ENCODE peak calls at places on chromosomes 7 and 10, in five cellular contexts. Q, D, P, U and X are unnamed samples.

GRCh38 chr10:80413152-80413996 is 5.0 kb downstream of the PRXL2A start:
- DNase-seq in Q (no peak), D (peak), P (no peak), U (no peak), X (no peak)

GRCh38 chr10:33418309-33418708 is 83.8 kb upstream of the NRP1 start:
- DNase-seq in Q (no peak), D (no peak), P (no peak), U (no peak), X (no peak)

GRCh38 chr10:30073767-30074060 is 14.3 kb upstream of the JCAD start:
- DNase-seq in Q (no peak), D (no peak), P (no peak), U (no peak), X (no peak)

GRCh38 chr10:124035928-124036558 is 57.4 kb downstream of the CHST15 start:
- DNase-seq in Q (peak), D (no peak), P (no peak), U (no peak), X (no peak)

GRCh38 chr10:126565456-126565855 is 105.0 kb downstream of the C10orf90 start:
- DNase-seq in Q (no peak), D (no peak), P (no peak), U (no peak), X (no peak)

GRCh38 chr7:151083071-151083823 is at the start of gene TMUB1:
- DNase-seq in Q (peak), D (peak), P (peak), U (peak), X (peak)

GRCh38 chr10:8017276-8017675 is 37.2 kb upstream of the GATA3 start:
- DNase-seq in Q (no peak), D (peak), P (no peak), U (no peak), X (no peak)

GRCh38 chr7:32957326-32958045 is at the start of gene FKBP9:
- DNase-seq in Q (peak), D (peak), P (no peak), U (peak), X (peak)

GRCh38 chr10:66535418-66535817 is 390.4 kb upstream of the LRRTM3 start:
- DNase-seq in Q (no peak), D (no peak), P (no peak), U (no peak), X (no peak)

GRCh38 chr10:103960103-103960502 is 6.8 kb upstream of the SLK start:
- DNase-seq in Q (no peak), D (no peak), P (no peak), U (no peak), X (no peak)

GRCh38 chr10:115830260-115830970 is 442.6 kb downstream of the GFRA1 start:
- DNase-seq in Q (no peak), D (peak), P (no peak), U (no peak), X (no peak)

GRCh38 chr7:157405914-157406810 is 69.4 kb downstream of the DNAJB6 start:
- DNase-seq in Q (peak), D (no peak), P (no peak), U (no peak), X (no peak)

GRCh38 chr10:127300868-127301321 is 104.5 kb upstream of the INSYN2A start:
- DNase-seq in Q (no peak), D (no peak), P (no peak), U (no peak), X (no peak)

GRCh38 chr7:94311545-94311944 is 83.2 kb upstream of the COL1A2 start:
- DNase-seq in Q (no peak), D (no peak), P (no peak), U (no peak), X (no peak)

GRCh38 chr7:123120286-123120685 is 79.5 kb downstream of the SLC13A1 start:
- DNase-seq in Q (no peak), D (no peak), P (no peak), U (no peak), X (no peak)

GRCh38 chr10:93060887-93061593 is 442 bp downstream of the CYP26C1 start:
- DNase-seq in Q (no peak), D (no peak), P (no peak), U (no peak), X (no peak)

GRCh38 chr7:141462958-141463357 is 88.3 kb upstream of the AGK start:
- DNase-seq in Q (no peak), D (no peak), P (no peak), U (no peak), X (no peak)
- H3K27ac ChIP-seq in Q (no peak), D (no peak), P (no peak), U (no peak), X (peak)

GRCh38 chr7:100093498-100093897 is 4.7 kb downstream of the COPS6 start:
- DNase-seq in Q (no peak), D (no peak), P (no peak), U (no peak), X (no peak)

GRCh38 chr7:100093054-100093453 is 4.3 kb downstream of the COPS6 start:
- DNase-seq in Q (no peak), D (no peak), P (no peak), U (no peak), X (no peak)

GRCh38 chr7:100090527-100091410 is 2.0 kb downstream of the COPS6 start:
- DNase-seq in Q (no peak), D (no peak), P (no peak), U (no peak), X (no peak)

GRCh38 chr7:100089458-100090201 is 861 bp downstream of the COPS6 start:
- DNase-seq in Q (no peak), D (peak), P (no peak), U (no peak), X (no peak)

GRCh38 chr7:100091411-100092181 is 2.8 kb downstream of the COPS6 start:
- DNase-seq in Q (no peak), D (peak), P (no peak), U (no peak), X (no peak)
- H3K27ac ChIP-seq in Q (no peak), D (no peak), P (no peak), U (no peak), X (no peak)

GRCh38 chr10:128928231-128928836 is 538.7 kb upstream of the MGMT start:
- DNase-seq in Q (no peak), D (no peak), P (no peak), U (no peak), X (no peak)
- H3K27ac ChIP-seq in Q (peak), D (no peak), P (no peak), U (no peak), X (no peak)

GRCh38 chr10:73625004-73625883 is 16.0 kb downstream of the MYOZ1 start:
- DNase-seq in Q (peak), D (peak), P (no peak), U (peak), X (no peak)

GRCh38 chr10:73625884-73626753 is 15.2 kb downstream of the MYOZ1 start:
- DNase-seq in Q (peak), D (peak), P (peak), U (peak), X (peak)

GRCh38 chr10:73629165-73629564 is 12.1 kb downstream of the MYOZ1 start:
- DNase-seq in Q (no peak), D (no peak), P (no peak), U (no peak), X (no peak)

GRCh38 chr10:73627300-73627699 is 14.0 kb downstream of the MYOZ1 start:
- DNase-seq in Q (no peak), D (no peak), P (no peak), U (no peak), X (no peak)

DNA sequence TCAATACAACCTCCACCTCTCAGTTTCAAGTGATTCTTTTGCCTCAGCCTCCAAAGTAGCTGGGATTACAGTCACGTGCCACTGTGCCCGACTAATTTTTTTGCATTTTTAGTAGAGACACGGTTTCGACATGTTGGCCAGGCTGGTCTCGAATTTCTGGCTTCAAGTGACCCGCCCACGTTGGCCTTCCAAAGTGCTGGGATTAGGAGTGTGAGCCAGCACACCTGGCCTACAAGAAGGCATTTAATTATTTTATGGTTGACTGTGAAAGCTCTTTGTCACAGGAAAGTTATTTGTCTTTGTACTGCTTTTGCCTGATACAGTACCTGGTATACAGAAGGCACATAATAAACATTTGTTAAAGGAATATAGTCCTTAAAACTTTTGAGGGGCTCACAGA is 12.9 kb downstream of the MYOZ1 start:
- DNase-seq in Q (no peak), D (no peak), P (no peak), U (no peak), X (no peak)
- H3K27ac ChIP-seq in Q (no peak), D (no peak), P (no peak), U (no peak), X (no peak)

DNA sequence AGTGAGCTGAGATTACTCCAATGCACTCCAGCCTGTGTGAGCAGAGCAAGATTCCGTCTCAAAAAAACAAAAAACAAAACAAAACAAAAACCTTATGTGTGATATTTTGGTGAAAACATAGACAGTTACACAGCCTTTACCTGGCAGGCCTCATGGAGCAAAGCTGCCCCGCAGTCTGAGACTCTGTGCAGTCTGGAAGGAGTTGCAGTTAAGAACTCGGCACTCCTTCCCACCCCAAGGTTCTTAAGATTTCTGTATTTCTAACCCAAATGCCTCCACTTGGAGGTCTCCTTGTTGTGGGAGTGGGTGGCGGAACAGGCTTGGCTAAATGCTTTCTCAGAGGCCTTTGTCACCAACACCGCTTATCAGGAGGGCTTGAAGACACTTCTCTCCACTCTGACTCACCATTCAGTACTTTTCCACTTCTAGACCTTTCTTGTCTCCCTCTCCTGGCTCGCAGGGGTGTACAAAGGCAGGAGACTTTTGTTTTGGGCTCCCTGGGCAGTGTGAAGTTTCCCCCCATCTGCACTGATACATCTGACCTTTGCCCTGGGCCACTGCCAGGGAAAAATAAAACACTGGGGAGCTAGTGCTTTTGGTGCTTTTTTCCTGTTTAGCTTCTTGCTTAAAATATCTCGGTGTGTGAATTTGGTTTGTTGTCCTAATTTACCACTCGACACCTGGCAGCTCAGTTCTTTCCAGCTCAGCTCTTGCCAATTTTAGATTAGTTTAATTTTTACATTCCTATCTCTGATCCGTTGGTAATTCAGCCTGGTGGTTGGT is 51.3 kb upstream of the MAGI2 start:
- DNase-seq in Q (no peak), D (peak), P (no peak), U (no peak), X (no peak)
- H3K27ac ChIP-seq in Q (no peak), D (no peak), P (no peak), U (peak), X (no peak)

DNA sequence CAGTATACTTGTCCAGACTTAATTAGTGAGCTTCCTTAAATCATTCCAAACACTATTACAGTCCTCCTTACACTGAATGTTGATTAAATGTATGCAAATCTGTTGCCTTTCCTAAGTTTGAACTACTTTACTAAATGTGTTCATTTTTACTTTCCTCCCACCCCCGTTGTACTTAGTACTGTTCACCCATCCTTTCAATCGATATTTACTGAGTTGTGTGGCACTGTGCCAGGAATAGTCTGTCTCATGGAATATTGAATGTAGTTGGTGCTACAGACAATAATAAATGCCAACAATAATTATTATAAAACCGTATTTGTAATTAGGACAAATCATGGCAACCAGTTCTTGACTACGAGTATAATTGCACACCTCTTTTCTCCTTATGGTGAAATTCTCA is 335.7 kb downstream of the GPR37 start:
- DNase-seq in Q (no peak), D (no peak), P (no peak), U (no peak), X (no peak)
- H3K27ac ChIP-seq in Q (no peak), D (no peak), P (no peak), U (no peak), X (no peak)

DNA sequence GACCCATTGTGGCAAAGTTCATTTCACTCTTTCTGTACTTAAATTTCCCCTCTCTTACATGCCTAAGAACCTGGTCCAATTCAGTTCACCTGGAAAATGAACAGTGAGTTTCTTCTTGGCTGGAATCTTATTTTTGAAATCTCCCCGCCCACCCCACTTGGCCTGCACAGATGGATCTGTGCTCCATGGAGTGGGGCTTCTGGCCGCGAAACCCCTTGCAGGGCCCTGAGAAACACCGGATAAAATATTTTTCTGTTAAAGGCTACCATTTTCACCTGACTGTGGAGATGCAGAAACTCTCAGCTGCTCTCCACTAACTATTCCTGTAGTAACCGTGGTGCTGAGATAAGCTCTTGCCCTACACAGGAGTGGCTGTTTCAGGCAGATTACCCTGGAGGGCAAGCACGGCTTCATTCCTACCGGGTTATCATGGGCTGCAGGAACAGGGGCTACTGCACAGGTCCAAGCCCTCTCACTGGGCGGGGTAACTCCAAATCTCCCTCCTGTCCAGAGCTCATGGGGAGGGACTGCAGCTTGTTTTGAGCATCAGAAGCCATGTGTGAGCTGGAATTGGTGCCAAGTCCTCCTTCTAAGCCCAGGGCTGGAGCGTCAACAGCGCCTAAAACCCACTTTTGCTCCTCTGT is 118.9 kb downstream of the PRPF18 start:
- DNase-seq in Q (peak), D (no peak), P (no peak), U (no peak), X (no peak)
- H3K27ac ChIP-seq in Q (peak), D (no peak), P (no peak), U (no peak), X (peak)

DNA sequence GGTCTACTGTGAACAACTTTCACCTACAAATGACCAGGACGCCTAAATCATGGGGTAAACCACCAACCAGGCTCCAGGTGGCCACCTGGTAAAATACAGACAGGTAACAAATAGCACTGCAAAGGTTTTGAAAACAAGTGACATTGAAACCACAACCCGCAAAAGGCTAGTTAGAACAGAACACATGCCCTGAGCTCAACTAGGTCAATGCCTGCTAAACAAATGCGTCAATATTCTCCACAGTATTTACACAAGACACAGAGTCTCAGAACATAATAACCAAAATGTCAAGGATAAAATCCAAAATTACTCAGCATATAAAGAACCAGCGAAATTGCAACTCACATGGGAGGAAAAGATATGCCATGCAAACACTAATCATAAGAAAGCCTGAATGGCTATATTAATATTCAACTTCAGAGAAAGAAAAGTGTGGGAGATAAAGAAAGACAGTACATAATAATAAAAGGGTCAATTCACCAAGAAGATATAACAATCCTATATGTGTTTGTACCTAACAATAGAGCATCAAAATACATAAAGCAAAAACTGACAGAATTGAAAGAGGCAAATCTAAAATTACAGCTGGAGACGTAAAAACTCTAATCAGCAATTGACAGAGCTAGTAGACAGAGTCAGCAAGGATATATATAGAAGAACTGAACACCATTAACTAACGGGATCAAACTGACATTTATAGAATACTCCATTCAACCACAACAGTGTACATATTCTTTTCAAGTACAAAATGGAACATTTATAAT is 47.6 kb downstream of the SMURF1 start:
- DNase-seq in Q (no peak), D (peak), P (no peak), U (no peak), X (no peak)
- H3K27ac ChIP-seq in Q (peak), D (peak), P (no peak), U (peak), X (peak)

DNA sequence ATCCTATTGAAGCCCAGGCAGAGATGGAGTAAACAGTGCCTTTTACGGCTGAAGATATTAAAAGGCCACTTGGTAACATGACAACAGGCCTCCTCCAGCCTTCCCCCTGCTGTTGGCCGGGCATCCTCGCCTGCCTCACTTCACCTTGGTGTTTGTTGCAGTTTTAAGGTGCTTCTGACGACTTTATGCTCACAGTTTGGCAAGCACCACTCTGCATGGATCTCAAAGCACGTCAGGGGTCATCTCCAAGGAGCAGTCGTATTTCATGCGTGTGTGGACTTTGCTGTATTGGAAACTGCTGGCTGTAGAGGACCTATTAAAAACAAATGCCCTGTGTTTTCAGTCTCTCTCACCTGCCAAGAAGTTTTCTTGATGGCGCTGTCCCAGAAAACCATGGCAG is 483.1 kb downstream of the RPS24 start:
- DNase-seq in Q (no peak), D (no peak), P (no peak), U (no peak), X (no peak)
- H3K27ac ChIP-seq in Q (no peak), D (no peak), P (no peak), U (no peak), X (no peak)

GRCh38 chr7:130962109-130962508 is 228.1 kb upstream of the KLF14 start:
- DNase-seq in Q (no peak), D (no peak), P (no peak), U (no peak), X (no peak)
- H3K27ac ChIP-seq in Q (peak), D (peak), P (no peak), U (peak), X (no peak)